ENCODE peak calls at places on chromosome 15, in nine cellular contexts. L, R, F, P, B, M, D, I and K are unnamed samples.

GRCh38 chr15:91632176-91632575 is 221.3 kb upstream of the SLCO3A1 start:
- DNase-seq in R (no peak), D (no peak), F (no peak), P (no peak), B (no peak), L (no peak), M (no peak), I (no peak), K (no peak)

GRCh38 chr15:31266712-31267111 is 59.9 kb upstream of the KLF13 start:
- DNase-seq in M (no peak), F (no peak), L (no peak), P (peak; percentile 12), D (no peak), R (no peak), I (no peak), B (no peak), K (no peak)

GRCh38 chr15:95169701-95170459 is 938.5 kb downstream of the MCTP2 start:
- DNase-seq in I (no peak), D (no peak), F (peak; percentile 93), B (no peak), M (no peak), P (no peak), L (no peak), R (no peak), K (no peak)

GRCh38 chr15:84079885-84080777 is 155.4 kb upstream of the GOLGA6L4 start:
- DNase-seq in P (peak; percentile 77), R (peak; percentile 59), F (peak; percentile 26), L (no peak), B (peak; percentile 79), D (no peak), M (peak; percentile 25), I (peak; percentile 26), K (no peak)

GRCh38 chr15:66483131-66483566 is 14.4 kb downstream of the SNAPC5 start:
- DNase-seq in B (no peak), P (no peak), L (peak; percentile 90), D (no peak), I (peak; percentile 77), M (peak; percentile 24), R (peak; percentile 64), F (peak; percentile 58), K (no peak)

GRCh38 chr15:90114451-90114901 is 12.2 kb upstream of the IDH2 start:
- DNase-seq in F (no peak), I (peak; percentile 8), L (no peak), R (no peak), B (no peak), P (no peak), D (no peak), M (peak; percentile 46), K (no peak)

GRCh38 chr15:30990451-30991300 is 752 bp downstream of the MTMR10 start:
- DNase-seq in L (no peak), M (peak; percentile 46), B (no peak), R (no peak), I (peak; percentile 31), F (peak; percentile 56), P (no peak), D (no peak), K (no peak)

GRCh38 chr15:90035835-90036220 is 34.7 kb downstream of the ZNF710 start:
- DNase-seq in M (no peak), P (no peak), D (no peak), I (no peak), R (peak; percentile 83), B (no peak), L (no peak), F (no peak), K (no peak)

GRCh38 chr15:67083135-67083766 is 17.8 kb downstream of the SMAD3 start:
- DNase-seq in B (peak; percentile 64), P (no peak), I (no peak), R (no peak), M (no peak), D (no peak), F (peak; percentile 82), L (no peak), K (no peak)

GRCh38 chr15:34437687-34438086 is at the start of gene GOLGA8A:
- DNase-seq in D (peak; percentile 41), R (peak; percentile 77), B (peak; percentile 89), L (peak; percentile 58), M (peak; percentile 64), P (peak; percentile 49), F (peak; percentile 86), I (peak; percentile 51), K (peak; percentile 45)

GRCh38 chr15:25481208-25481862 is 42.5 kb upstream of the UBE3A start:
- DNase-seq in D (no peak), B (no peak), R (no peak), P (peak; percentile 42), M (no peak), L (no peak), I (peak; percentile 18), F (no peak), K (no peak)

GRCh38 chr15:31274496-31275330 is 51.9 kb upstream of the KLF13 start:
- DNase-seq in R (no peak), F (no peak), I (no peak), D (no peak), M (peak; percentile 38), B (no peak), P (peak; percentile 10), L (no peak), K (no peak)

GRCh38 chr15:66236806-66237205 is 16.7 kb downstream of the MEGF11 start:
- DNase-seq in I (no peak), P (no peak), R (no peak), B (no peak), M (no peak), F (no peak), D (no peak), L (no peak), K (no peak)

GRCh38 chr15:85394552-85395333 is 14.3 kb downstream of the AKAP13 start:
- DNase-seq in L (no peak), R (no peak), P (no peak), M (no peak), F (no peak), I (no peak), B (no peak), D (no peak), K (no peak)

GRCh38 chr15:31091531-31091930 is 10.0 kb downstream of the TRPM1 start:
- DNase-seq in B (no peak), R (no peak), M (peak; percentile 69), F (peak; percentile 47), I (peak; percentile 78), D (no peak), P (no peak), L (no peak), K (peak; percentile 90)

GRCh38 chr15:29364429-29365078 is 94.9 kb upstream of the NSMCE3 start:
- DNase-seq in F (peak; percentile 58), P (peak; percentile 46), M (peak; percentile 63), I (peak; percentile 89), R (no peak), D (no peak), B (peak; percentile 49), L (no peak), K (no peak)
- TF ChIP-seq CTCF in F (no peak), P (no peak), M (peak; percentile 23), I (peak; percentile 13), R (no peak), D (peak; percentile 19), B (peak; percentile 38), L (no peak), K (peak; percentile 26)

DNA sequence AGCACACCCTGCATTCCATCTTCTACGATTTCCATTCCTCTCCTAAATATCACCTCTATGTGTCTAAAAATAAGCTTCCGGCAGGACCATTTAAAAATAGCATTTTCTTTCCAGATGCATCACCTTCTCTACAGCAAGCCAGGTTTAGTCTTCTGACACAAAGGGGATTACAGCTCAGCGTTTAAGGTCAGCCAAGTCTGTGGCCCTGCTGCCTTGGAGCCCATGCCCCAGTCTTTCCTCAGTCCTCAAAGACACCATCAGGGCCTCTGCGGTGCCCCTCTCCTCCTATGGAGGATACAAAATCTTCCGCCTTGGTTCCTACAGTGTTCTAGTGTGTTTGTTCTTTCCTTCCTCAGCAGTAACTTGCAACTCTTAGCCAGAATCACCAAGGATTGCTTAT is 3.8 kb downstream of the SELENOS start:
- DNase-seq in D (no peak), R (no peak), P (no peak), L (no peak), M (no peak), B (no peak), I (no peak), F (no peak), K (no peak)
- TF ChIP-seq CTCF in D (no peak), R (no peak), P (no peak), L (no peak), M (no peak), B (no peak), I (no peak), F (no peak), K (no peak)

DNA sequence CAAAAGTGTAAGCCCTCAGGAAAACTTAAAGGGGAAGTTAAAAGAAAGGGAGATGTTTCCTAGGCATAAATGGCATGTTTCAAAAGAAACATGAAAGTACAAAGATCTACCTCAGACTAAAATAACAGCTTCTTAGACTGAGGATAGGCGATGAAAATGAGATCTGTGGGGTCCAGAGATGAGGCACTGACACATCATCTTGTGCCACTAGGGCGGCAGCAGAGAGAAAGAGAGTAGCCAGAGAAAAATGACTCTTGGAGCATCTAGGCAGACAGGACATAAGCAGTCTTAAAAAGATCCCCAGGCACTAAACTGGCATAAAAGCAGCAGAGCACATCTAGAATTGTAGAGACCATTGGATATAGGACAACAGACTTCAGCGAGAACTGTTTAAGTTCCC is 42.5 kb upstream of the RFX7 start:
- DNase-seq in B (no peak), M (no peak), D (no peak), L (peak; percentile 50), I (no peak), F (no peak), P (peak; percentile 47), R (no peak), K (no peak)
- TF ChIP-seq CTCF in B (peak; percentile 28), M (peak; percentile 11), D (peak; percentile 37), L (peak; percentile 75), I (no peak), F (no peak), P (no peak), R (no peak), K (peak; percentile 22)

DNA sequence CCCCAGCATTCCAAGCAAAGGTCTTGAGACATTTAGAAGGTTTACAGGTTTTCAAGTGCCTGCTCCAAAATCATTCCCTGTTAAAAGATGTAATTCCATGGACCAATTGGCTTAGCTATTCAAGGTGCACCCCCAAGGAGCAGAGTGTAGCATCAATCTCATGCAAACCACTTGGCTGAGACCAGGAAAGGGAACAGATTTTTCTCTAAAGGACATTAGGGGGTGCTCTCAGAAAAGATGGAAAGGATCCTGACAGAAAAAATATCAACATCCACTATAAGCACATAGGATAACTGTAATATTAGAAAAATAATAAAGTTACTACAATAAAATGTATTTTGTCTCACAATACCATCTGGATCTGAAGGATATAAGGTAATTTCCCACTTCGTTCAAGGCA is 328.0 kb upstream of the CDIN1 start:
- DNase-seq in F (peak; percentile 38), P (no peak), M (no peak), L (no peak), I (no peak), R (no peak), D (no peak), B (no peak), K (no peak)
- TF ChIP-seq CTCF in F (no peak), P (no peak), M (no peak), L (no peak), I (no peak), R (no peak), D (no peak), B (no peak), K (no peak)